ENCODE peak calls at places on chromosomes 11 and 22, in seven cellular contexts. C, K, R, B, S, Z and E are unnamed samples.

GRCh38 chr11:119676461-119677020 is 52.5 kb downstream of the NECTIN1 start:
- DNase-seq in Z (no peak), B (no peak), C (peak), R (no peak), S (peak), K (peak), E (peak)

GRCh38 chr22:24695958-24696511 is 78.5 kb downstream of the PIWIL3 start:
- DNase-seq in B (no peak), K (peak), S (no peak), C (no peak), R (no peak), Z (no peak), E (no peak)

GRCh38 chr11:12461516-12461915 is 84.1 kb downstream of the PARVA start:
- DNase-seq in C (no peak), Z (no peak), S (no peak), K (no peak), R (peak), B (no peak), E (no peak)

GRCh38 chr11:34243620-34244493 is 114.0 kb downstream of the ABTB2 start:
- DNase-seq in K (peak), C (peak), R (no peak), B (peak), S (peak), Z (peak), E (peak)

GRCh38 chr11:16605440-16605970 is 132.9 kb upstream of the C11orf58 start:
- DNase-seq in K (no peak), B (no peak), S (peak), C (no peak), Z (no peak), R (no peak), E (no peak)

GRCh38 chr22:45548991-45549736 is 46.5 kb downstream of the FBLN1 start:
- DNase-seq in R (no peak), K (peak), S (peak), B (no peak), C (peak), Z (peak), E (peak)

GRCh38 chr11:68282141-68282860 is 10.5 kb upstream of the C11orf24 start:
- DNase-seq in C (no peak), R (no peak), Z (no peak), K (no peak), B (no peak), S (no peak), E (peak)

GRCh38 chr11:73995731-73996130 is 13.1 kb upstream of the UCP2 start:
- DNase-seq in C (no peak), K (no peak), Z (no peak), B (no peak), S (no peak), R (no peak), E (no peak)

GRCh38 chr11:1825785-1826451 is 8.9 kb upstream of the SYT8 start:
- DNase-seq in R (no peak), K (no peak), B (peak), C (no peak), S (no peak), Z (no peak), E (no peak)

GRCh38 chr11:129723964-129724291 is 91.7 kb upstream of the TMEM45B start:
- DNase-seq in Z (no peak), K (no peak), B (peak), R (no peak), C (no peak), S (no peak), E (no peak)

GRCh38 chr11:109972181-109972715 is 120.9 kb upstream of the ZC3H12C start:
- DNase-seq in K (peak), R (no peak), S (no peak), C (no peak), B (no peak), Z (no peak), E (no peak)

GRCh38 chr11:10725114-10725906 is 25.7 kb upstream of the CTR9 start:
- DNase-seq in S (peak), R (no peak), K (peak), B (no peak), C (peak), Z (no peak), E (peak)

GRCh38 chr11:29280452-29280851 is 736.4 kb downstream of the KCNA4 start:
- DNase-seq in B (no peak), C (no peak), K (peak), R (no peak), Z (no peak), S (peak), E (peak)

GRCh38 chr11:120869516-120870011 is 154.3 kb upstream of the TBCEL start:
- DNase-seq in Z (no peak), K (no peak), S (no peak), C (no peak), R (no peak), B (no peak), E (no peak)

GRCh38 chr11:64040684-64041267 is 5.0 kb downstream of the FLRT1 start:
- DNase-seq in S (no peak), B (no peak), R (no peak), C (no peak), K (no peak), Z (no peak), E (no peak)

GRCh38 chr22:44067901-44068300 is 43.8 kb downstream of the PARVB start:
- DNase-seq in B (no peak), R (no peak), C (no peak), K (no peak), S (no peak), Z (no peak), E (no peak)

GRCh38 chr11:33280402-33280801 is 23.2 kb downstream of the HIPK3 start:
- DNase-seq in S (no peak), K (no peak), R (no peak), B (no peak), Z (no peak), C (no peak), E (no peak)

GRCh38 chr11:34855754-34856095 is 60.5 kb downstream of the APIP start:
- DNase-seq in K (no peak), Z (no peak), B (no peak), S (no peak), R (no peak), C (peak), E (no peak)

GRCh38 chr11:13896175-13896989 is 66.1 kb upstream of the SPON1 start:
- DNase-seq in B (no peak), Z (no peak), C (no peak), K (no peak), S (no peak), R (no peak), E (no peak)

GRCh38 chr11:112247198-112247597 is 13.5 kb downstream of the PLET1 start:
- DNase-seq in B (no peak), Z (no peak), C (peak), K (peak), R (no peak), S (peak), E (peak)

GRCh38 chr11:35879361-35879760 is 64.5 kb upstream of the LDLRAD3 start:
- DNase-seq in K (no peak), Z (no peak), R (no peak), B (no peak), C (no peak), S (no peak), E (no peak)

GRCh38 chr11:112058103-112058502 is 15.7 kb downstream of the PIH1D2 start:
- DNase-seq in S (no peak), B (no peak), K (no peak), C (no peak), R (no peak), Z (no peak), E (peak)

GRCh38 chr11:48043111-48043997 is 63.0 kb downstream of the PTPRJ start:
- DNase-seq in Z (no peak), B (no peak), S (no peak), R (no peak), C (no peak), K (no peak), E (no peak)

GRCh38 chr11:69674267-69674885 is 777 bp downstream of the LTO1 start:
- DNase-seq in B (no peak), R (peak), C (peak), S (peak), K (peak), Z (no peak), E (peak)

GRCh38 chr11:76856111-76856510 is 4.6 kb upstream of the ACER3 start:
- DNase-seq in R (no peak), K (peak), S (no peak), Z (no peak), B (no peak), C (peak), E (no peak)

GRCh38 chr11:76880956-76881355 is 20.2 kb downstream of the ACER3 start:
- DNase-seq in R (no peak), K (no peak), S (no peak), C (no peak), B (no peak), Z (no peak), E (no peak)

GRCh38 chr22:29030618-29031235 is 30.9 kb downstream of the C22orf31 start:
- DNase-seq in C (peak), S (peak), Z (peak), K (peak), R (peak), B (no peak), E (peak)

GRCh38 chr11:6233984-6234313 is 487 bp downstream of the FHIP1B start:
- DNase-seq in B (no peak), K (no peak), S (no peak), C (no peak), R (no peak), Z (no peak), E (no peak)

GRCh38 chr11:83908457-83908856 is 622.3 kb upstream of the CCDC90B start:
- DNase-seq in Z (no peak), S (no peak), B (no peak), R (no peak), K (no peak), C (no peak), E (no peak)

GRCh38 chr11:47437746-47438418 is 11.1 kb downstream of the RAPSN start:
- DNase-seq in B (no peak), R (peak), C (no peak), K (no peak), S (no peak), Z (no peak), E (no peak)

GRCh38 chr11:74630043-74630442 is 37.7 kb downstream of the POLD3 start:
- DNase-seq in K (no peak), C (no peak), S (no peak), R (no peak), B (no peak), Z (no peak), E (no peak)

GRCh38 chr22:40637181-40638150 is 947 bp upstream of the MRTFA start:
- DNase-seq in R (no peak), K (no peak), Z (no peak), S (no peak), B (no peak), C (no peak), E (peak)

GRCh38 chr11:131691558-131692041 is 321.2 kb downstream of the NTM start:
- DNase-seq in S (no peak), K (peak), R (peak), B (no peak), C (peak), Z (no peak), E (peak)

GRCh38 chr11:15286465-15286864 is 171.7 kb downstream of the INSC start:
- DNase-seq in S (no peak), R (no peak), Z (no peak), C (no peak), B (no peak), K (no peak), E (no peak)

GRCh38 chr22:45968003-45968650 is 8.8 kb downstream of the WNT7B start:
- DNase-seq in R (no peak), B (no peak), C (peak), K (peak), Z (no peak), S (peak), E (no peak)

GRCh38 chr11:118671254-118671653 is 8.2 kb downstream of the TREH start:
- DNase-seq in Z (no peak), S (no peak), B (no peak), R (no peak), K (no peak), C (no peak), E (no peak)
- H3K4me3 ChIP-seq in Z (no peak), S (no peak), B (no peak), R (no peak), K (no peak), C (no peak), E (no peak)

DNA sequence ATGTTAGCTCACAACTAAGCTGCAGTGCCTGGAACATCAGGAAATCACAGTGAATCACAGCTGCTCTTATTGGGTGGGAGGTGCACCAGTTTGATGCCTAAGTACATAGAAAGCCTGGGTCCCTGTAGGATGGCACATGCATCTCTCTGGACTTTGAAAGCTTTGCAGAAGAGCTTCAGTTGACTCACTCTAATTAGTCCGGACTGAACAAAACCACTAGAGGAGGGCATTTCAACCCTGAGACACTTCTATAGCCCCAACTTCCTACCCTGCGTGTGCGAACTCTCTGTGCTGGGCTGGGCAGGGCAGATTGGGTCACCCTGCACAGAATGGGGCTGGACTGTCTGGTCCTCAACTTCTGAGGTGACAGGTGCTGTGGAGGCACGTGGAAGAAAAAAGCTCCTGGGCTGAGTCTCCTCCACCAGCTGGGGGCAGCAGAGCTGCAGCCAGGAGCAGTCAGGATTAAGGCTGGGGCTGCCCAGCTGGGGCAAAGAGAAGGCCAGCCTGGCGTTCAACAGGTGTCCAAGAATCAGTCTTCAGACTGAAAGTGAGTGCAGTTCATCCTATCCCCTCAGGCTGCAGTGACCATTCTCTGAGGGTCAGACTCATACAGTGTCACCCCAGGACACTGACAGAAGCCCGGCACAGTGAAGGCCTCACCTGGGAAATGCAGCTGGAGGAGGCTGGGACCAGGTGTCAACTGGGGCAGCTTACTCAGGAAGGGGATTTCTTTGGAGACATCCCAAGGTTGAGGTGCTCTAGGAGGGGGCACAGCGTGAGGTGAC is 22.1 kb downstream of the GGTLC2 start:
- DNase-seq in C (peak), S (peak), B (no peak), R (peak), K (peak), Z (no peak), E (no peak)
- TF ChIP-seq CTCF in C (peak), S (peak), B (peak), R (peak), K (peak), Z (no peak), E (peak)

DNA sequence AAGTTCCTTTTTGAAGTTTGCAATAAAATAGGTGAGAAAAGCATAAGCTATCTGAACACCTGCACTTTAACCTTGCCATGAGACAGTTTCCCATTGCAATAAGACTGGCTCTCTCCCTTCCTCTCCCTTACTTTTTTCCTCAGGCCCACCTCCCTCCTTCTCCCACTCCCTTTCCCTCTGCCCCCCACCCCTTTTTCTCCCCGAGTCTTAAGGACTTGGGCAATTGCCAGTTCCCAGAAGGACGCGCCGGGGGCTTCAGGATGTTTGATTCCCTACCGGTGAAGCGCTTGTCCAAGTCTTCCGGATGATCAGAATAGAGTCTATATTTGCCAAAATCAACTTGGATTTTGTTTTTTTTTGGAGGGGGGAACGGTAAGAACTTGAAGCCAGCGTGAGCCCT is 2.1 kb upstream of the DBX1 start:
- DNase-seq in K (no peak), R (no peak), B (no peak), C (no peak), S (no peak), Z (no peak), E (no peak)
- H3K4me3 ChIP-seq in K (no peak), R (peak), B (no peak), C (no peak), S (no peak), Z (no peak), E (no peak)

GRCh38 chr11:102935514-102935913 is 20.0 kb downstream of the MMP13 start:
- DNase-seq in C (no peak), R (no peak), S (no peak), K (no peak), B (no peak), Z (no peak), E (no peak)
- TF ChIP-seq CTCF in C (no peak), R (peak), S (no peak), K (peak), B (no peak), Z (no peak), E (no peak)

GRCh38 chr11:102400603-102401002 is 52.0 kb downstream of the TMEM123 start:
- DNase-seq in R (no peak), B (no peak), K (no peak), Z (no peak), S (no peak), C (no peak), E (no peak)

GRCh38 chr11:102402556-102402955 is 50.0 kb downstream of the TMEM123 start:
- DNase-seq in B (no peak), K (no peak), R (no peak), S (no peak), C (no peak), Z (no peak), E (no peak)

GRCh38 chr11:102399189-102399588 is 52.2 kb downstream of the BIRC2 start:
- DNase-seq in Z (no peak), B (no peak), C (no peak), S (no peak), R (no peak), K (no peak), E (no peak)

GRCh38 chr11:102405501-102405900 is 47.1 kb downstream of the TMEM123 start:
- DNase-seq in Z (no peak), C (no peak), R (no peak), K (no peak), B (no peak), S (no peak), E (no peak)

DNA sequence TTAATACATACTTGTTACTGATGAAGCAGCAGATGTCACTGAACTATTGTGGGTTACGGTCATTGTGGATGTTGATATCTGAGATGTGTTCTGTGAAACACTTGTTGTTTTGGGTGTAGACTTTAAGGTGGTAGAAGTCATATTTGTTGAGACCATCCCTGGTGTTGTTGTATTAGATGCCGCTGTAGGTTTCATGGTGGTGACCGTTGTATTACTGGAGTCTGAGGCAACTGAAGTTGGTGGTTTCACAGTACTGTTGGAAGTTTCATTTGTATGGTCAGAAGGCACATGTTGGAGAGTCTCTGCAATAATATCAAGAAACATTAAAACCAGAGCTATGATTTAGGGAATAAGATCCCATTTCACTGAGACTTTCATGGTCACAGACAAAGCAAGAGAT is 50.7 kb downstream of the TMEM123 start:
- DNase-seq in S (no peak), B (no peak), R (no peak), K (no peak), C (no peak), Z (no peak), E (no peak)
- H3K4me3 ChIP-seq in S (no peak), B (no peak), R (no peak), K (no peak), C (no peak), Z (no peak), E (no peak)